ENCODE peak calls at places on chromosomes 2 and 18, in seven cellular contexts. I, D, B, A, Q, P and L are unnamed samples.

GRCh38 chr2:157927155-157927554 is 51.0 kb upstream of the ACVR1 start:
- DNase-seq in I (no peak), D (no peak), B (no peak), A (no peak), Q (no peak), P (no peak), L (no peak)

GRCh38 chr2:102460467-102460866 is 12.6 kb upstream of the SLC9A4 start:
- DNase-seq in I (no peak), D (no peak), B (no peak), A (no peak), Q (no peak), P (no peak), L (no peak)

GRCh38 chr2:27965841-27966240 is 75.3 kb downstream of the BABAM2 start:
- DNase-seq in I (no peak), D (no peak), B (no peak), A (no peak), Q (no peak), P (no peak), L (no peak)

GRCh38 chr2:158189526-158189925 is 87.8 kb downstream of the UPP2 start:
- DNase-seq in I (no peak), D (no peak), B (no peak), A (no peak), Q (no peak), P (no peak), L (peak; percentile 41)

GRCh38 chr18:43563780-43564179 is 286.5 kb upstream of the SYT4 start:
- DNase-seq in I (peak; percentile 38), D (peak; percentile 6), B (peak; percentile 44), A (no peak), Q (no peak), P (peak; percentile 76), L (peak; percentile 60)

GRCh38 chr2:148253716-148254115 is 232.8 kb downstream of the MBD5 start:
- DNase-seq in I (no peak), D (peak; percentile 48), B (no peak), A (no peak), Q (peak; percentile 42), P (peak; percentile 54), L (no peak)

GRCh38 chr2:205822578-205822977 is 140.3 kb downstream of the NRP2 start:
- DNase-seq in I (no peak), D (peak; percentile 71), B (no peak), A (no peak), Q (no peak), P (no peak), L (peak; percentile 48)

GRCh38 chr2:6828299-6828584 is 37.5 kb downstream of the CMPK2 start:
- DNase-seq in I (no peak), D (peak; percentile 54), B (no peak), A (no peak), Q (no peak), P (peak; percentile 47), L (peak; percentile 63)

GRCh38 chr18:6255121-6255742 is 159.5 kb downstream of the L3MBTL4 start:
- DNase-seq in I (no peak), D (no peak), B (no peak), A (no peak), Q (no peak), P (no peak), L (no peak)

GRCh38 chr18:6257950-6258349 is 156.8 kb downstream of the L3MBTL4 start:
- DNase-seq in I (peak; percentile 53), D (no peak), B (no peak), A (no peak), Q (no peak), P (peak; percentile 53), L (no peak)

GRCh38 chr18:6261938-6262337 is 152.8 kb downstream of the L3MBTL4 start:
- DNase-seq in I (no peak), D (no peak), B (no peak), A (no peak), Q (no peak), P (no peak), L (no peak)

GRCh38 chr18:6251084-6251483 is 163.6 kb downstream of the L3MBTL4 start:
- DNase-seq in I (no peak), D (no peak), B (no peak), A (no peak), Q (no peak), P (no peak), L (no peak)

GRCh38 chr18:6256521-6256920 is 158.2 kb downstream of the L3MBTL4 start:
- DNase-seq in I (no peak), D (no peak), B (no peak), A (no peak), Q (no peak), P (no peak), L (no peak)
- H3K4me1 ChIP-seq in I (no peaks in the 10 kb centered on the region), D (no peaks in the 10 kb centered on the region), B (peaks cover 3% of the 10 kb centered on the region), A (peaks cover 2% of the 10 kb centered on the region), Q (no peaks in the 10 kb centered on the region), P (no peaks in the 10 kb centered on the region), L (no peaks in the 10 kb centered on the region)

GRCh38 chr2:219179601-219180465 is 1.8 kb downstream of the RETREG2 start:
- DNase-seq in I (no peak), D (no peak), B (no peak), A (no peak), Q (no peak), P (no peak), L (no peak)
- H3K79me1 ChIP-seq in I (peaks cover 3% of the 10 kb centered on the region), D (peaks cover 46% of the 10 kb centered on the region), B (peaks cover 5% of the 10 kb centered on the region), A (peaks cover 6% of the 10 kb centered on the region), Q (peaks cover 17% of the 10 kb centered on the region), P (peaks cover 15% of the 10 kb centered on the region), L (peaks cover 34% of the 10 kb centered on the region)

GRCh38 chr2:201219328-201220096 is 36.6 kb downstream of the CASP10 start:
- DNase-seq in I (no peak), D (no peak), B (no peak), A (no peak), Q (no peak), P (no peak), L (no peak)
- H3K18ac ChIP-seq in I (no peak overlapping the region), D (no peak overlapping the region), B (no peak overlapping the region), A (peak overlapping the region; percentile 88), Q (no peak overlapping the region), P (peak overlapping the region; percentile 55), L (no peak overlapping the region)

GRCh38 chr2:207254526-207255464 is 89.0 kb upstream of the KLF7 start:
- DNase-seq in I (no peak), D (peak; percentile 92), B (no peak), A (no peak), Q (no peak), P (peak; percentile 30), L (peak; percentile 94)
- H3K4me1 ChIP-seq in I (peaks cover 8% of the 10 kb centered on the region), D (peaks cover 58% of the 10 kb centered on the region), B (peaks cover 32% of the 10 kb centered on the region), A (no peaks in the 10 kb centered on the region), Q (peaks cover 19% of the 10 kb centered on the region), P (peaks cover 9% of the 10 kb centered on the region), L (peaks cover 34% of the 10 kb centered on the region)

GRCh38 chr2:217872319-217872718 is 130.5 kb downstream of the TNS1 start:
- DNase-seq in I (no peak), D (no peak), B (no peak), A (no peak), Q (no peak), P (no peak), L (no peak)
- H3K79me1 ChIP-seq in I (no peaks in the 10 kb centered on the region), D (peaks cover 63% of the 10 kb centered on the region), B (no peaks in the 10 kb centered on the region), A (no peaks in the 10 kb centered on the region), Q (no peaks in the 10 kb centered on the region), P (no peaks in the 10 kb centered on the region), L (peaks cover 25% of the 10 kb centered on the region)

GRCh38 chr2:120844098-120844738 is 108.5 kb downstream of the GLI2 start:
- DNase-seq in I (no peak), D (no peak), B (no peak), A (no peak), Q (no peak), P (no peak), L (peak; percentile 47)
- H3K18ac ChIP-seq in I (no peak overlapping the region), D (no peak overlapping the region), B (no peak overlapping the region), A (no peak overlapping the region), Q (no peak overlapping the region), P (no peak overlapping the region), L (no peak overlapping the region)

GRCh38 chr18:31042068-31042390 is 513 bp downstream of the DSC3 start:
- DNase-seq in I (no peak), D (no peak), B (peak; percentile 24), A (no peak), Q (no peak), P (no peak), L (no peak)
- H3K4me1 ChIP-seq in I (peaks cover 3% of the 10 kb centered on the region), D (no peaks in the 10 kb centered on the region), B (peaks cover 2% of the 10 kb centered on the region), A (peaks cover 3% of the 10 kb centered on the region), Q (peaks cover 16% of the 10 kb centered on the region), P (peaks cover 2% of the 10 kb centered on the region), L (peaks cover 1% of the 10 kb centered on the region)

GRCh38 chr2:240642061-240642805 is 17.0 kb downstream of the GPR35 start:
- DNase-seq in I (no peak), D (no peak), B (no peak), A (no peak), Q (no peak), P (no peak), L (no peak)
- H3K79me1 ChIP-seq in I (no peaks in the 10 kb centered on the region), D (no peaks in the 10 kb centered on the region), B (peaks cover 3% of the 10 kb centered on the region), A (no peaks in the 10 kb centered on the region), Q (no peaks in the 10 kb centered on the region), P (no peaks in the 10 kb centered on the region), L (no peaks in the 10 kb centered on the region)

DNA sequence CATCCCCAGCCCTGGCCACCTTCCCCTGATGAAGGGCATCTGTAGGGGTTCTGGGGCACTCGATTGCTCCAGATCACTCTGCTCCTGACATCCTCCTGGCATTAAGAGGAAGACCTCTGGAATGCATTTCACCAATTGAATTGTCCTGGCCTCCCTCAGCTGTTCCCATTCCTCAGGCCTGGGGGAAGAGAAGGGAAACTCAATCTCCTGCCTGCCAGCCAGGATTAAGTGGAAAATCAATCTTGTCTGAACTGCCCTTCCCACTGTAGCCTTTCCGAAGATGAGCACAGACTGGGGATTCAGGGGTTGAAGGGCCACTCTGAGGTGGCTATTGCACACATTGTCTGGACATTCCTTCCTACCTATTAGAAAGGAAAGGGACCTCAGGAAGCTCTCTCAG is 99.8 kb downstream of the ALK start:
- DNase-seq in I (no peak), D (no peak), B (no peak), A (no peak), Q (no peak), P (no peak), L (no peak)
- H3K18ac ChIP-seq in I (no peak overlapping the region), D (no peak overlapping the region), B (no peak overlapping the region), A (no peak overlapping the region), Q (no peak overlapping the region), P (no peak overlapping the region), L (no peak overlapping the region)

GRCh38 chr18:23733895-23734294 is 44.6 kb downstream of the LAMA3 start:
- DNase-seq in I (no peak), D (no peak), B (no peak), A (no peak), Q (no peak), P (no peak), L (no peak)
- H3K4me1 ChIP-seq in I (no peaks in the 10 kb centered on the region), D (no peaks in the 10 kb centered on the region), B (peaks cover 13% of the 10 kb centered on the region), A (no peaks in the 10 kb centered on the region), Q (no peaks in the 10 kb centered on the region), P (no peaks in the 10 kb centered on the region), L (peaks cover 13% of the 10 kb centered on the region)